ENCODE peak calls at places on chromosomes 13 and 19, in ten cellular contexts. X, W, M, F, U, G, B, S, E and I are unnamed samples.

GRCh38 chr19:39843919-39844793 is 2.0 kb downstream of the FBL start:
- DNase-seq in X (peak; percentile 71), W (no peak), M (peak; percentile 53), F (no peak), U (peak; percentile 40), G (no peak), B (no peak), S (no peak), E (peak; percentile 18), I (peak; percentile 58)

GRCh38 chr19:27774827-27775226 is 1438.1 kb downstream of the UQCRFS1 start:
- DNase-seq in X (peak; percentile 18), W (no peak), M (peak; percentile 2), F (no peak), U (no peak), G (no peak), B (no peak), S (no peak), E (no peak), I (no peak)

GRCh38 chr13:100589178-100589725 is 663 bp upstream of the GGACT start:
- DNase-seq in X (no peak), W (no peak), M (no peak), F (no peak), U (no peak), G (no peak), B (no peak), S (no peak), E (no peak), I (no peak)

GRCh38 chr13:29922281-29922821 is 71.9 kb upstream of the UBL3 start:
- DNase-seq in X (peak; percentile 73), W (no peak), M (peak; percentile 64), F (no peak), U (no peak), G (no peak), B (no peak), S (no peak), E (no peak), I (peak; percentile 60)

GRCh38 chr19:34985249-34986022 is 14.7 kb upstream of the GRAMD1A start:
- DNase-seq in X (peak; percentile 33), W (no peak), M (no peak), F (no peak), U (no peak), G (no peak), B (peak; percentile 65), S (no peak), E (no peak), I (peak; percentile 23)

GRCh38 chr13:111251646-111252448 is 68.6 kb upstream of the TEX29 start:
- DNase-seq in X (peak; percentile 29), W (no peak), M (no peak), F (peak; percentile 16), U (peak; percentile 56), G (no peak), B (no peak), S (no peak), E (no peak), I (peak; percentile 35)

GRCh38 chr19:7242601-7243258 is 51.5 kb downstream of the INSR start:
- DNase-seq in X (peak; percentile 94), W (no peak), M (peak; percentile 81), F (no peak), U (peak; percentile 84), G (no peak), B (no peak), S (peak; percentile 78), E (peak; percentile 40), I (no peak)

GRCh38 chr13:51738226-51738905 is 65.6 kb downstream of the DHRS12 start:
- DNase-seq in X (no peak), W (no peak), M (no peak), F (no peak), U (no peak), G (no peak), B (no peak), S (no peak), E (no peak), I (no peak)

GRCh38 chr13:109419896-109420295 is 366.5 kb downstream of the IRS2 start:
- DNase-seq in X (no peak), W (no peak), M (no peak), F (no peak), U (no peak), G (no peak), B (no peak), S (no peak), E (no peak), I (peak; percentile 80)

GRCh38 chr19:32172761-32173160 is 172.6 kb upstream of the ZNF507 start:
- DNase-seq in X (no peak), W (no peak), M (no peak), F (peak; percentile 21), U (no peak), G (no peak), B (no peak), S (no peak), E (no peak), I (no peak)

GRCh38 chr13:49561064-49561410 is 24.3 kb downstream of the RCBTB1 start:
- DNase-seq in X (no peak), W (no peak), M (no peak), F (no peak), U (no peak), G (no peak), B (no peak), S (no peak), E (no peak), I (no peak)

GRCh38 chr19:33227242-33227650 is 1.6 kb upstream of the SLC7A10 start:
- DNase-seq in X (peak; percentile 14), W (no peak), M (no peak), F (no peak), U (peak; percentile 16), G (no peak), B (no peak), S (no peak), E (no peak), I (no peak)

GRCh38 chr13:101623469-101624209 is 171.2 kb downstream of the ITGBL1 start:
- DNase-seq in X (peak; percentile 68), W (no peak), M (peak; percentile 29), F (no peak), U (peak; percentile 20), G (no peak), B (no peak), S (no peak), E (no peak), I (peak; percentile 55)

GRCh38 chr13:48165727-48166126 is 67.3 kb upstream of the ITM2B start:
- DNase-seq in X (no peak), W (no peak), M (no peak), F (no peak), U (no peak), G (no peak), B (no peak), S (no peak), E (no peak), I (peak; percentile 70)

GRCh38 chr13:43675577-43675976 is 111.2 kb downstream of the ENOX1 start:
- DNase-seq in X (no peak), W (no peak), M (no peak), F (no peak), U (no peak), G (no peak), B (no peak), S (no peak), E (no peak), I (no peak)

DNA sequence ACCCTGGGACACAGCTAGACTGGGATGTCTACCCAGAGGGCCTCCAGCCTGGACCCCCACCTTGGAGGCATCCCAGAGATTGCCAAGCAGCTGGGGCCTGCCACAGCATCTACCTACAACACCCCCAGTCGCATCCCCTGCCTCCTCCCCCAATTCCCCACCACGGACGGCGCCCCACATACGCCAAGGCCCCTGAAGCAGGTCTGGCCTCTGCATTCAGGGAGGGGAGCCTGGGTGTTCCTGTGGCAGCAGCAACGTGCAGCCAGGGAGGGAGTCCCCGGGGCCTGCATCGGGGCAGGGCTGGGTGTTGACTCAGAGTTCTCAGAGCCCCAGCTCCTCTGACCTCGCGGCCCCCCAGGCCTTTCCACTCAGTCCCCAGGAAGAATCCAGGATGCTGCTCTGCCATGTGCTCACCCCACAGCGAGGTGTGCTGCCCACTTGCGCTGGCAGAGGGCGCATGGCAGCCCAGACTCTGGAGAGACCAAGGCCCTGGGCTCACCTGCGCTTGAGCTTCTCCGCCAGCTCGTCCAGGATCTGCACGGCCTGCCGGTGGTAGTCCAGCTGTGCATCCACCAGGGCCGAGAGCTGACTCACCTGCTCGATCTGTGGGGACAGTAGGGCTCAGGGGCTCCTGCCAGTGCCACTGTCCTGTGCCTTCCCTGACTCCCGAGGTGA is 19.6 kb downstream of the MPND start:
- DNase-seq in X (peak; percentile 16), W (no peak), M (no peak), F (no peak), U (no peak), G (no peak), B (no peak), S (no peak), E (no peak), I (no peak)
- TF ChIP-seq CTCF in X (peak; percentile 9), W (no peak), M (peak; percentile 58), F (no peak), U (peak; percentile 47), G (no peak), B (no peak), S (peak; percentile 19), E (no peak), I (peak; percentile 36)

GRCh38 chr19:13796301-13797057 is 1.2 kb downstream of the ZSWIM4 start:
- DNase-seq in X (peak; percentile 97), W (no peak), M (peak; percentile 96), F (peak; percentile 93), U (peak; percentile 88), G (no peak), B (peak; percentile 76), S (peak; percentile 91), E (peak; percentile 86), I (peak; percentile 96)
- TF ChIP-seq CTCF in X (peak; percentile 42), W (no peak), M (peak; percentile 59), F (no peak), U (peak; percentile 58), G (no peak), B (no peak), S (peak; percentile 37), E (peak; percentile 54), I (no peak)

DNA sequence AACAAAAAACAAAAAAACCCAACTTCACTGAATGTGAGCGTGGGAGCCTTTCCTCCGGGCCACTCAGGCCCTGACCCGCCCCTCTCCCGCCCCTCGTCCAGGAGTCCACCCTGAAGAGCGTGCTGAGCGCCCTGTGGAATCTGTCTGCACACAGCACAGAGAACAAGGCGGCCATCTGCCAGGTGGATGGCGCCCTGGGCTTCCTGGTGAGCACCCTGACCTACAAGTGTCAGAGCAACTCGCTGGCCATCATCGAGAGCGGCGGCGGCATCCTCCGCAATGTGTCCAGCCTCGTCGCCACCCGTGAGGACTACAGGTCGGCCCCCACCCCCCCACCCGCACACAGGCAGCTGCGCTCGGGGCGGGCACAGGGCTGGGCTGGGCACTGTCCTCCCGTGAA is 11.9 kb downstream of the APC2 start:
- DNase-seq in X (no peak), W (no peak), M (no peak), F (no peak), U (no peak), G (no peak), B (no peak), S (no peak), E (no peak), I (no peak)
- TF ChIP-seq CTCF in X (no peak), W (no peak), M (no peak), F (no peak), U (no peak), G (no peak), B (no peak), S (no peak), E (no peak), I (no peak)

DNA sequence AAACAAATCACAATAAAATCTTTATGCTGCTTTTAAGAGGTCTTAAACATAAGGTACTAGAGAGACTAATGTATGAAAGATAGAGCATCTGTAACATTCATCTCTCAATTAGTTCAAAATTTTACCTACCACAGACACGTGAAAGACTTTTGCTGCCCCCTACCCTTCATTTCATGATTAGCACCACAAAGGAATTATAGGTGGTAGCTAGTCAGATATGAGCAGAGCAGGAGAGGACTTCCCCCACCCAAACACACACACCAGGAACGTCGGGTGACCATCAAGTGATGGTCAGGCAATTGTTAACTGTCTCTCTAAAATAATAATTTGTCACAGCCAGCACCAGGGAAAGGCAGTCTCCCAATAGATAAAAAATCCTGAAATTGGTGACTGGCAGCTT is 1531.7 kb upstream of the SPRY2 start:
- DNase-seq in X (no peak), W (no peak), M (no peak), F (no peak), U (no peak), G (no peak), B (no peak), S (no peak), E (no peak), I (peak; percentile 41)
- TF ChIP-seq CTCF in X (no peak), W (no peak), M (no peak), F (no peak), U (no peak), G (no peak), B (no peak), S (no peak), E (no peak), I (peak; percentile 57)